ENCODE peak calls at places on chromosomes 7 and 10, in five cellular contexts. One of them, this sample, is unnamed.

GRCh38 chr7:151631968-151632749 is 112.5 kb upstream of the RHEB start:
- DNase-seq in DND-41: no peak
- DNase-seq in foreskin fibroblast: peak; percentile 92
- DNase-seq in mucosa of descending colon: peak; percentile 91
- DNase-seq in breast epithelium: peak; percentile 75
- DNase-seq in this sample: no peak

GRCh38 chr7:40204581-40204980 is 69.8 kb downstream of the SUGCT start:
- DNase-seq in DND-41: no peak
- DNase-seq in foreskin fibroblast: no peak
- DNase-seq in mucosa of descending colon: no peak
- DNase-seq in breast epithelium: no peak
- DNase-seq in this sample: no peak

GRCh38 chr10:110514848-110515247 is 17.1 kb downstream of the DUSP5 start:
- DNase-seq in DND-41: no peak
- DNase-seq in foreskin fibroblast: no peak
- DNase-seq in mucosa of descending colon: no peak
- DNase-seq in breast epithelium: no peak
- DNase-seq in this sample: no peak

GRCh38 chr7:37284805-37285211 is 163.9 kb downstream of the ELMO1 start:
- DNase-seq in DND-41: peak; percentile 35
- DNase-seq in foreskin fibroblast: no peak
- DNase-seq in mucosa of descending colon: no peak
- DNase-seq in breast epithelium: no peak
- DNase-seq in this sample: no peak

GRCh38 chr10:114987995-114988394 is 50.0 kb downstream of the TRUB1 start:
- DNase-seq in DND-41: no peak
- DNase-seq in foreskin fibroblast: peak; percentile 54
- DNase-seq in mucosa of descending colon: no peak
- DNase-seq in breast epithelium: no peak
- DNase-seq in this sample: peak; percentile 46

GRCh38 chr10:132687181-132687892 is 98.6 kb downstream of the NKX6-2 start:
- DNase-seq in DND-41: no peak
- DNase-seq in foreskin fibroblast: no peak
- DNase-seq in mucosa of descending colon: peak; percentile 35
- DNase-seq in breast epithelium: peak; percentile 33
- DNase-seq in this sample: no peak

GRCh38 chr7:66500087-66500486 is 128.6 kb upstream of the KCTD7 start:
- DNase-seq in DND-41: no peak
- DNase-seq in foreskin fibroblast: no peak
- DNase-seq in mucosa of descending colon: no peak
- DNase-seq in breast epithelium: no peak
- DNase-seq in this sample: no peak

GRCh38 chr7:24755096-24755495 is 2.2 kb downstream of the GSDME start:
- DNase-seq in DND-41: no peak
- DNase-seq in foreskin fibroblast: no peak
- DNase-seq in mucosa of descending colon: no peak
- DNase-seq in breast epithelium: no peak
- DNase-seq in this sample: no peak

GRCh38 chr7:68505721-68506120 is 1092.6 kb upstream of the AUTS2 start:
- DNase-seq in DND-41: no peak
- DNase-seq in foreskin fibroblast: no peak
- DNase-seq in mucosa of descending colon: no peak
- DNase-seq in breast epithelium: no peak
- DNase-seq in this sample: no peak

DNA sequence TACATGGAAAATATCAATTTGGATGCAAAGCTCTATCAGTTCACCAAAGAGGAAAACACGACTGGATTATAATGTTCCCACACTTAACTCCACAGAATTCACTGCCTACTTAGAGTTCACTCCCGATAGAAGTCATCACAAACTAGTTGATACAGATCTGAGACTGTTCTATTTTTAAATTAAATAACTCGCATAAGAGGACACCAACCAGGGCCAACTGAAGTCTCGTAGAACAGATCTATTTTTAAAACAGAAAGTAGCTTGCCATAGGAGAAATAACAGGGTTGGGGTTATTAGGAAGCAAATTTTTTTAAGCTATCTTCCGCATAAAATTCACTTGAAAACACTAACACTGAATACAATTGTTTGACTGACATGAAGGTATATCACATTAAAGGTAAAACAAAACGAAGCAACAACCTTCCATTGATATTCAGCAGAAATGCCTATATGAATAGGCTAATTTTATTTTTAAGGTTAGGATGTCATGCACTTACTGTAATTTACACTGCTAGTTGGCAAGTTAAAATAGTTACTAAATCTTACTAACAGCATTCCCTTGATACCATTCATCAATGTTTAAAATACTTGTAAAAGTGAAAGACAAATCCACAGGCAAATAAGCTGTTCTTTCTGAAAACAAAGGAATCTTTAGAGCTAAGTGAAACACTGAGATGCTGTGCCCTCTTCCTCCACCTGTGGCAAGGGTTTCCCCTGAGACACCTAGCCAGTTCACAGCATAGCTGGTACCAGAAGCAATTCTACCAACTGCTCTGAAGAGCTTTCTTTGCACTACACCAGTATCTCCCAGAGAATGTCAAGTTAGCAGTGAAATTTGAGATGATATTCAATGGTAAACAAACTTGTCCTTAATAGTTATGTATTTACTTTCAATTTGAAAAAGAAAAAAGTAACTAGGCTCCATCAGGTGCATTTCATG is 186.7 kb upstream of the ANK3 start:
- DNase-seq in DND-41: no peak
- DNase-seq in foreskin fibroblast: no peak
- DNase-seq in mucosa of descending colon: no peak
- DNase-seq in breast epithelium: no peak
- DNase-seq in this sample: no peak
- H3K4me3 ChIP-seq in DND-41: no peak overlapping the region
- H3K4me3 ChIP-seq in foreskin fibroblast: no peak overlapping the region
- H3K4me3 ChIP-seq in mucosa of descending colon: no peak overlapping the region
- H3K4me3 ChIP-seq in breast epithelium: no peak overlapping the region
- H3K4me3 ChIP-seq in this sample: no peak overlapping the region

GRCh38 chr7:95793658-95794057 is 21.3 kb downstream of the DYNC1I1 start:
- DNase-seq in DND-41: no peak
- DNase-seq in foreskin fibroblast: no peak
- DNase-seq in mucosa of descending colon: no peak
- DNase-seq in breast epithelium: no peak
- DNase-seq in this sample: no peak

GRCh38 chr7:95784796-95785195 is 12.4 kb downstream of the DYNC1I1 start:
- DNase-seq in DND-41: no peak
- DNase-seq in foreskin fibroblast: no peak
- DNase-seq in mucosa of descending colon: no peak
- DNase-seq in breast epithelium: no peak
- DNase-seq in this sample: no peak

DNA sequence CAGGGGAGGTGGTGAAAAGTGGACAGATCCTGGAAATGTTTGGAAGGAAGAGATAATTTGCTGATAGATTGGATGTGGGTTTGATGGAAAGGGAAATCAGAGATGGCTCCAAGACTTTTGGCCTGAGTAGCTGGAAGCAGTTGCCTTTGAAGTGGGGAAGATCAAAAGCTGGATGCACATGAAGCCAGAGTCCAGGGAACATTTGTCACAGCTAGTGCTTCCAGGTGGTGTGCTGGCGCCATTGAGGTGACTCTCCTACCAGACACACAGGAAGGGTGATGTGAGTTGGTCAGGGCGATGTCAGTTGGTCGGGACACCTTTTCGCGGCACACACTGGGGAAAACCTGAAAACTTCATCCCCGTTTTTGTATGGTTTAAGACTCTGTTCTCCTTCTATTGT is 15.9 kb downstream of the DYNC1I1 start:
- DNase-seq in DND-41: no peak
- DNase-seq in foreskin fibroblast: no peak
- DNase-seq in mucosa of descending colon: no peak
- DNase-seq in breast epithelium: no peak
- DNase-seq in this sample: no peak
- TF ChIP-seq CTCF in DND-41: no peak
- TF ChIP-seq CTCF in foreskin fibroblast: no peak
- TF ChIP-seq CTCF in mucosa of descending colon: no peak
- TF ChIP-seq CTCF in breast epithelium: no peak
- TF ChIP-seq CTCF in this sample: no peak

GRCh38 chr10:14592026-14592425 is 182.7 kb downstream of the FAM107B start:
- DNase-seq in DND-41: no peak
- DNase-seq in foreskin fibroblast: no peak
- DNase-seq in mucosa of descending colon: no peak
- DNase-seq in breast epithelium: no peak
- DNase-seq in this sample: no peak
- H3K4me3 ChIP-seq in DND-41: no peak overlapping the region
- H3K4me3 ChIP-seq in foreskin fibroblast: no peak overlapping the region
- H3K4me3 ChIP-seq in mucosa of descending colon: no peak overlapping the region
- H3K4me3 ChIP-seq in breast epithelium: no peak overlapping the region
- H3K4me3 ChIP-seq in this sample: no peak overlapping the region

GRCh38 chr7:132112632-132113031 is 463.6 kb downstream of the PLXNA4 start:
- DNase-seq in DND-41: no peak
- DNase-seq in foreskin fibroblast: no peak
- DNase-seq in mucosa of descending colon: no peak
- DNase-seq in breast epithelium: no peak
- DNase-seq in this sample: no peak

GRCh38 chr7:132115028-132115427 is 461.2 kb downstream of the PLXNA4 start:
- DNase-seq in DND-41: no peak
- DNase-seq in foreskin fibroblast: no peak
- DNase-seq in mucosa of descending colon: no peak
- DNase-seq in breast epithelium: no peak
- DNase-seq in this sample: no peak

GRCh38 chr7:132112111-132112510 is 464.2 kb downstream of the PLXNA4 start:
- DNase-seq in DND-41: no peak
- DNase-seq in foreskin fibroblast: no peak
- DNase-seq in mucosa of descending colon: no peak
- DNase-seq in breast epithelium: no peak
- DNase-seq in this sample: no peak

GRCh38 chr7:132115758-132116157 is 460.5 kb downstream of the PLXNA4 start:
- DNase-seq in DND-41: no peak
- DNase-seq in foreskin fibroblast: no peak
- DNase-seq in mucosa of descending colon: no peak
- DNase-seq in breast epithelium: no peak
- DNase-seq in this sample: no peak

GRCh38 chr7:132113536-132114409 is 462.5 kb downstream of the PLXNA4 start:
- DNase-seq in DND-41: no peak
- DNase-seq in foreskin fibroblast: no peak
- DNase-seq in mucosa of descending colon: no peak
- DNase-seq in breast epithelium: no peak
- DNase-seq in this sample: no peak
- TF ChIP-seq CTCF in DND-41: no peak
- TF ChIP-seq CTCF in foreskin fibroblast: no peak
- TF ChIP-seq CTCF in mucosa of descending colon: no peak
- TF ChIP-seq CTCF in breast epithelium: no peak
- TF ChIP-seq CTCF in this sample: no peak

GRCh38 chr7:76354516-76354915 is 4.3 kb downstream of the YWHAG start:
- DNase-seq in DND-41: no peak
- DNase-seq in foreskin fibroblast: no peak
- DNase-seq in mucosa of descending colon: no peak
- DNase-seq in breast epithelium: no peak
- DNase-seq in this sample: no peak

GRCh38 chr7:76353744-76354143 is 5.0 kb downstream of the YWHAG start:
- DNase-seq in DND-41: no peak
- DNase-seq in foreskin fibroblast: no peak
- DNase-seq in mucosa of descending colon: no peak
- DNase-seq in breast epithelium: no peak
- DNase-seq in this sample: no peak

GRCh38 chr7:76349313-76349885 is 9.4 kb downstream of the YWHAG start:
- DNase-seq in DND-41: no peak
- DNase-seq in foreskin fibroblast: no peak
- DNase-seq in mucosa of descending colon: no peak
- DNase-seq in breast epithelium: no peak
- DNase-seq in this sample: no peak

GRCh38 chr7:76351372-76351771 is 7.4 kb downstream of the YWHAG start:
- DNase-seq in DND-41: no peak
- DNase-seq in foreskin fibroblast: no peak
- DNase-seq in mucosa of descending colon: no peak
- DNase-seq in breast epithelium: no peak
- DNase-seq in this sample: no peak

DNA sequence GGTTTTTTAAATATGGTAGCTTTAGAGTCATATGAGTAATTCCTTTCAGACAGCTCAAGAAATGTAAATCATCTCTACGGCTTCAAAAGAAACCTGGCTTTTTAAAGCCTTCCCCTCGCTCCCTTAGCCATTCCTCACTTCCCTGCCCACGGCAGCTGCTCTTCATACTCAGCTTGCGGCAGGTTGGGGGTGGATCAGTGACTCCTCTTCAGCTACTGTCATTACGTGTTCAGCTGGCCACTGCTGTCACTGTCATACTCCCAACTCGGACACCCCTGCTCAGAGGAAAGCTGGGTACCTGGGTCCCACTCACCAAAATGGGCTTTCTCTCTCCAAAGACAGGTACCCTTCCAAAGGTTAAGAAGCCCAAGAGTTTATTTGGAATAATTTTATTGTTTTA is 6.6 kb downstream of the YWHAG start:
- DNase-seq in DND-41: no peak
- DNase-seq in foreskin fibroblast: peak; percentile 16
- DNase-seq in mucosa of descending colon: no peak
- DNase-seq in breast epithelium: no peak
- DNase-seq in this sample: no peak
- H3K4me3 ChIP-seq in DND-41: no peak overlapping the region
- H3K4me3 ChIP-seq in foreskin fibroblast: no peak overlapping the region
- H3K4me3 ChIP-seq in mucosa of descending colon: no peak overlapping the region
- H3K4me3 ChIP-seq in breast epithelium: no peak overlapping the region
- H3K4me3 ChIP-seq in this sample: no peak overlapping the region

GRCh38 chr7:131524699-131525098 is 31.7 kb downstream of the PODXL start:
- DNase-seq in DND-41: no peak
- DNase-seq in foreskin fibroblast: no peak
- DNase-seq in mucosa of descending colon: no peak
- DNase-seq in breast epithelium: no peak
- DNase-seq in this sample: no peak

GRCh38 chr7:131524116-131524515 is 32.3 kb downstream of the PODXL start:
- DNase-seq in DND-41: no peak
- DNase-seq in foreskin fibroblast: no peak
- DNase-seq in mucosa of descending colon: no peak
- DNase-seq in breast epithelium: no peak
- DNase-seq in this sample: no peak

GRCh38 chr7:131525820-131526219 is 30.6 kb downstream of the PODXL start:
- DNase-seq in DND-41: no peak
- DNase-seq in foreskin fibroblast: no peak
- DNase-seq in mucosa of descending colon: no peak
- DNase-seq in breast epithelium: no peak
- DNase-seq in this sample: no peak

GRCh38 chr7:131521651-131522163 is 34.7 kb downstream of the PODXL start:
- DNase-seq in DND-41: no peak
- DNase-seq in foreskin fibroblast: no peak
- DNase-seq in mucosa of descending colon: peak; percentile 73
- DNase-seq in breast epithelium: peak; percentile 80
- DNase-seq in this sample: no peak

GRCh38 chr7:131522325-131522920 is 34.0 kb downstream of the PODXL start:
- DNase-seq in DND-41: peak; percentile 27
- DNase-seq in foreskin fibroblast: no peak
- DNase-seq in mucosa of descending colon: no peak
- DNase-seq in breast epithelium: no peak
- DNase-seq in this sample: no peak
- TF ChIP-seq CTCF in DND-41: no peak
- TF ChIP-seq CTCF in foreskin fibroblast: no peak
- TF ChIP-seq CTCF in mucosa of descending colon: no peak
- TF ChIP-seq CTCF in breast epithelium: no peak
- TF ChIP-seq CTCF in this sample: no peak

DNA sequence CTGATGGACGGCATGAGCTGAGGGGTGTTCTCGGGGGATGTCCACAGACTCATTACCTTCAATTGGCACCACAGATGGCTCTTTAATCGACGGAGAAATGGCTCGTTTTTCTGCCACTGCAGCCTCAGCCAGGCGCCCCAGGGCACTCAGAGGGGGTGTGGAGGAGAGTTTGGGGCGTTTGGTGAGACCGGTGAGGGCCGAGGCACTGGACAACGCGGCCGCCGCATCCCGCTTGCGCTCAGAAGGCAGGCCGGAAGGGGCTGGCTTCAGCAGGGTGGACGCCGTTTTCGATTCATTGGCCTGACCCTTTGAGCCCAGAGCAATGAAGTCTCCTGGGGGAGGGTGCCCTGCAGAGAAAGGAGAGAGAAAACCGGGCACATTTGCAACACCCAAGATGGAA is 1.3 kb downstream of the INTS1 start:
- DNase-seq in DND-41: no peak
- DNase-seq in foreskin fibroblast: no peak
- DNase-seq in mucosa of descending colon: peak; percentile 52
- DNase-seq in breast epithelium: no peak
- DNase-seq in this sample: no peak
- H3K4me3 ChIP-seq in DND-41: peak overlapping the region; percentile 100
- H3K4me3 ChIP-seq in foreskin fibroblast: peak overlapping the region; percentile 63
- H3K4me3 ChIP-seq in mucosa of descending colon: no peak overlapping the region
- H3K4me3 ChIP-seq in breast epithelium: peak overlapping the region; percentile 100
- H3K4me3 ChIP-seq in this sample: peak overlapping the region; percentile 97

This sample was measured in AG09309.